ENCODE peak calls at places on chromosomes 2 and 18, in seven cellular contexts. M, L, U, C, K, B and J are unnamed samples. For H3K4me1 and H3K36me3, the result is how much of the 10 kb centered on the place peaks cover.

GRCh38 chr2:99877963-99878362 is 264.4 kb downstream of the AFF3 start:
- DNase-seq in M (no peak), L (no peak), U (no peak), C (no peak), K (no peak), B (no peak), J (no peak)

GRCh38 chr2:186841940-186842339 is 7.0 kb downstream of the ZSWIM2 start:
- DNase-seq in M (no peak), L (no peak), U (no peak), C (no peak), K (no peak), B (no peak), J (no peak)

GRCh38 chr18:79742076-79742475 is 55.7 kb upstream of the KCNG2 start:
- DNase-seq in M (no peak), L (peak), U (no peak), C (no peak), K (no peak), B (no peak), J (no peak)

GRCh38 chr2:220373878-220374277 is 746.4 kb downstream of the SLC4A3 start:
- DNase-seq in M (no peak), L (no peak), U (no peak), C (no peak), K (no peak), B (no peak), J (no peak)

GRCh38 chr2:27275211-27276150 is at the start of gene DNAJC5G:
- DNase-seq in M (no peak), L (no peak), U (no peak), C (no peak), K (no peak), B (no peak), J (no peak)

GRCh38 chr2:187993516-187993915 is 298.2 kb upstream of the GULP1 start:
- DNase-seq in M (no peak), L (no peak), U (no peak), C (no peak), K (no peak), B (no peak), J (no peak)

GRCh38 chr2:86441392-86441788 is 219 bp downstream of the KDM3A start:
- DNase-seq in M (no peak), L (no peak), U (no peak), C (no peak), K (peak), B (no peak), J (no peak)

GRCh38 chr2:16134436-16135165 is 194.3 kb downstream of the MYCN start:
- DNase-seq in M (no peak), L (no peak), U (no peak), C (no peak), K (no peak), B (no peak), J (no peak)

GRCh38 chr2:85167479-85167878 is 34.3 kb downstream of the TCF7L1 start:
- DNase-seq in M (no peak), L (no peak), U (no peak), C (no peak), K (no peak), B (no peak), J (no peak)

GRCh38 chr18:53941601-53942335 is 282.7 kb downstream of the MBD2 start:
- DNase-seq in M (no peak), L (no peak), U (no peak), C (no peak), K (no peak), B (no peak), J (no peak)

GRCh38 chr2:37367984-37368383 is 23.6 kb downstream of the QPCT start:
- DNase-seq in M (no peak), L (no peak), U (no peak), C (no peak), K (no peak), B (no peak), J (no peak)

GRCh38 chr2:47486858-47487497 is 84.0 kb downstream of the MSH2 start:
- DNase-seq in M (no peak), L (no peak), U (no peak), C (no peak), K (no peak), B (no peak), J (no peak)

GRCh38 chr18:67783215-67783946 is 266.9 kb upstream of the DSEL start:
- DNase-seq in M (no peak), L (no peak), U (no peak), C (no peak), K (no peak), B (no peak), J (no peak)

GRCh38 chr2:85656468-85656867 is 11.5 kb downstream of the SFTPB start:
- DNase-seq in M (no peak), L (no peak), U (no peak), C (no peak), K (no peak), B (no peak), J (no peak)

GRCh38 chr2:152222975-152223638 is 47.5 kb upstream of the STAM2 start:
- DNase-seq in M (peak), L (no peak), U (no peak), C (peak), K (peak), B (no peak), J (no peak)

GRCh38 chr2:23384551-23385349 is at the start of gene KLHL29:
- DNase-seq in M (peak), L (peak), U (peak), C (peak), K (peak), B (no peak), J (no peak)

GRCh38 chr2:160970052-160970846 is 190.0 kb upstream of the TANK start:
- DNase-seq in M (peak), L (no peak), U (no peak), C (no peak), K (peak), B (peak), J (peak)

GRCh38 chr18:76657911-76658475 is 163.0 kb upstream of the ZNF516 start:
- DNase-seq in M (no peak), L (no peak), U (no peak), C (no peak), K (no peak), B (no peak), J (no peak)

GRCh38 chr2:201699384-201699783 is 940 bp upstream of the MPP4 start:
- DNase-seq in M (no peak), L (no peak), U (no peak), C (no peak), K (no peak), B (no peak), J (no peak)

GRCh38 chr18:44818148-44818547 is 137.5 kb downstream of the SETBP1 start:
- DNase-seq in M (no peak), L (no peak), U (no peak), C (no peak), K (no peak), B (no peak), J (no peak)
- H3K4me1 ChIP-seq in M (under half), L (under half), U (under half), C (under half), K (under half), B (under half), J (under half)

GRCh38 chr18:60064271-60064670 is 164.5 kb downstream of the PMAIP1 start:
- DNase-seq in M (no peak), L (no peak), U (no peak), C (no peak), K (no peak), B (no peak), J (no peak)

GRCh38 chr18:60069145-60069544 is 169.3 kb downstream of the PMAIP1 start:
- DNase-seq in M (no peak), L (no peak), U (no peak), C (no peak), K (no peak), B (no peak), J (no peak)

GRCh38 chr18:60067426-60068210 is 167.8 kb downstream of the PMAIP1 start:
- DNase-seq in M (no peak), L (no peak), U (no peak), C (no peak), K (no peak), B (peak), J (no peak)

GRCh38 chr18:60070631-60071030 is 170.8 kb downstream of the PMAIP1 start:
- DNase-seq in M (no peak), L (no peak), U (no peak), C (no peak), K (no peak), B (no peak), J (no peak)

GRCh38 chr18:60066576-60066975 is 166.8 kb downstream of the PMAIP1 start:
- DNase-seq in M (no peak), L (no peak), U (no peak), C (no peak), K (no peak), B (no peak), J (no peak)
- H3K4me3 ChIP-seq in M (no peak), L (no peak), U (no peak), C (no peak), K (no peak), B (no peak), J (no peak)

GRCh38 chr18:48191494-48191893 is 217.7 kb downstream of the ZBTB7C start:
- DNase-seq in M (no peak), L (no peak), U (no peak), C (no peak), K (no peak), B (no peak), J (no peak)
- H3K36me3 ChIP-seq in M (under half), L (under half), U (under half), C (under half), K (under half), B (under half), J (under half)

GRCh38 chr18:73787316-73787715 is 360.3 kb downstream of the FBXO15 start:
- DNase-seq in M (no peak), L (no peak), U (no peak), C (no peak), K (no peak), B (no peak), J (no peak)
- H3K4me1 ChIP-seq in M (under half), L (under half), U (under half), C (under half), K (under half), B (under half), J (under half)

GRCh38 chr2:182509-183122 is 81.2 kb downstream of the SH3YL1 start:
- DNase-seq in M (no peak), L (no peak), U (no peak), C (no peak), K (no peak), B (peak), J (peak)
- H3K4me3 ChIP-seq in M (no peak), L (no peak), U (no peak), C (no peak), K (no peak), B (no peak), J (no peak)

DNA sequence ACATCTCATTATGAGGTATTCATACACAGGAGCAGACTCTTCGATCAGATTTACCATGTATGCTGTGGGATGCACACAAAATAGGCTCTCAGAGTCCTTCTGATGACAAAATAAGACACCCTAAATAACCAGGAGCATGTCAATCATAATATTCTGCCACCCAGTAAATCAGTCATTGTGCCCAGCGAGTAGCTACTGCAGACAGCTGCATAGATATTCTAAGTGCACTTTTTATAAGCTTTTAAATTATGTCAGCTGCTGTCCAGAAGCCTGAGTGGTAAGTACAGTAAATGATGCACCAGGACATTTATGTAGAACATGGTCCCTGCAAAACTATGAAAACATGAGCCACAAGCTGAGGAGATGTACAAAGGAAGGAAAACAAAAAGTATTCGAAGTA is 102.9 kb downstream of the CCDC141 start:
- DNase-seq in M (no peak), L (no peak), U (no peak), C (no peak), K (no peak), B (no peak), J (no peak)
- H3K36me3 ChIP-seq in M (under half), L (under half), U (under half), C (under half), K (under half), B (under half), J (under half)

DNA sequence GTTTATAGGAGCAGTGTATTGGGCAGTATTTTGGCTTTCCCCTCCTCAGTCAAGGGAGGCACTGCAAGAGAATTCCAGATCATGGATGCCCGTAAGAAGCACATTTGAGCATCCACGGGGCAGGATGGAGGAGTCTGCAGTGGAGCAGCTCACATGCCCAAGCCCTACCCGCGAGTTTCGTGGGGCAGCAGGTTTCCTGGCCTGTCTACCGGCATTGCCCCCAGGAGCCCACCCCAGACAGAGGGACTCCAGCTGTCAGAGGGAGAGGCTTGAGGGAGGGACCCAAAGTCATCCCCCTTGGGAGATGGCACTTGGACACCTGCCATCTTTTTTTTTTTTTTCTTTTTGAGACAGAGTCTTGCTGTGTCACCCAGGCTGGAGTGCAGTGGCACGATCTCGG is 31.3 kb downstream of the TMEM177 start:
- DNase-seq in M (no peak), L (no peak), U (no peak), C (no peak), K (no peak), B (no peak), J (no peak)
- H3K4me1 ChIP-seq in M (under half), L (under half), U (under half), C (under half), K (under half), B (under half), J (under half)

DNA sequence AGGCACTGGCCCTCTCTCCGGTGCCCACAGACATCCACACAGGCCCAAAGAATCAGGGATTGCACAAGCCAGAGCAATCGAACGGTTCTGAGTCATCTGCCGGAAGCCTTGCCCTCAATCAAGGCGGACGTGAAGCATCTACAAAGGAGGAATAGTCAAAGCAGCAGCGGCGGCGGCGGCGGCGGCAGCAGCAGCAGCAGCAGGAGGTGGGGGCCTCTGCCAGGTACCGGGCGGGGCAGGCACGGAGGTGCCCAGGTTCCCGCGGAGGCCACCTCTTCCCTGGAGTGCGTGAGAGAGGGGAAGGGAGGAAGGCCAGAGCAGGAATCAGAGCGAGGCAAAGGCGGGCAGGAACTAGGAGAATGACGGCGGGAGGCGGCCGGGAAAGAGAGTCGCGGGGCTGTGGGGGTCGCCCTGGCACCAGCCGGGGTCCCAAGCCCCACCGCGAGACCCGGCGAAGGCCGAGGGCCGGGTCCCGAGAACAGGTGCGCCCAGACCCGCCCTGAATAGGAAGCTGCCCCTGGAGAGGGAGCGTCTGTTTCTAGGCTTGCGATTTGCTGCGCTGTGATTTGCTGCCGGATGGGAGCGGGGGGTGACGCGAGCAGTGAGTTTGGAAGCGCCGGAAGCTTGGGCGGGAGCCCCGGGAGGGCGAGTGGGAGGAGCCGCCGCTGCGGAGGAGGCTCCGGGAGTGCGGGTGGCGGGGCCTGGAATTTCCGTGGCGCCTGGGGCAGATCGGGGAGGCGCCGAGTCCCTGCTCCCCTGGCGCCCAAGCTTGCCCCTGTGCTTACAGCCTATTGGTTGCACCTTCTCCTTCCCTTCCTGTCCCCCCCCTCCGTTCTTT is at the start of gene SERPINB8:
- DNase-seq in M (peak), L (peak), U (peak), C (peak), K (peak), B (peak), J (peak)
- H3K4me3 ChIP-seq in M (peak), L (peak), U (peak), C (peak), K (peak), B (peak), J (peak)